ENCODE peak calls at places on chromosomes 4 and X, in seven cellular contexts. S is progenitor cell of endocrine pancreas, M is esophagus squamous epithelium, P is PC-3, J is ovary, F is HFF-Myc, R is tibial nerve. G is an unnamed sample.

GRCh38 chrX:50107470-50107869 is 93.3 kb downstream of the AKAP4 start:
- DNase-seq in S (no peak), M (no peak), P (no peak), J (no peak), F (no peak), R (no peak), G (no peak)

GRCh38 chr4:128831526-128832252 is 22.2 kb downstream of the JADE1 start:
- DNase-seq in S (no peak), M (no peak), P (no peak), J (no peak), F (no peak), R (no peak), G (no peak)

GRCh38 chr4:55255171-55255570 is 90.9 kb upstream of the SRD5A3 start:
- DNase-seq in S (no peak), M (no peak), P (no peak), J (no peak), F (no peak), R (no peak), G (no peak)

GRCh38 chr4:163582688-163583087 is 88.2 kb downstream of the TMA16 start:
- DNase-seq in S (no peak), M (no peak), P (peak; percentile 30), J (no peak), F (no peak), R (no peak), G (no peak)

GRCh38 chr4:111807556-111807955 is 337.7 kb upstream of the FAM241A start:
- DNase-seq in S (no peak), M (no peak), P (no peak), J (no peak), F (no peak), R (no peak), G (no peak)

GRCh38 chr4:6474705-6475457 is 2.5 kb upstream of the PPP2R2C start:
- DNase-seq in S (peak; percentile 6), M (no peak), P (no peak), J (no peak), F (no peak), R (no peak), G (no peak)

GRCh38 chr4:82865592-82865991 is 25.4 kb downstream of the SEC31A start:
- DNase-seq in S (no peak), M (no peak), P (peak; percentile 54), J (no peak), F (peak; percentile 71), R (peak; percentile 34), G (no peak)

GRCh38 chrX:119427024-119427794 is 28.1 kb downstream of the SLC25A43 start:
- DNase-seq in S (no peak), M (no peak), P (peak; percentile 18), J (no peak), F (no peak), R (no peak), G (peak; percentile 35)

GRCh38 chr4:150988238-150988637 is 26.8 kb downstream of the LRBA start:
- DNase-seq in S (no peak), M (no peak), P (no peak), J (no peak), F (no peak), R (no peak), G (no peak)

GRCh38 chr4:178894126-178894525 is 1451.9 kb upstream of the AGA start:
- DNase-seq in S (no peak), M (no peak), P (no peak), J (no peak), F (no peak), R (no peak), G (no peak)

GRCh38 chr4:646460-646859 is 21.1 kb downstream of the PDE6B start:
- DNase-seq in S (no peak), M (no peak), P (no peak), J (no peak), F (no peak), R (no peak), G (no peak)

GRCh38 chr4:13415068-13415785 is 68.9 kb downstream of the RAB28 start:
- DNase-seq in S (no peak), M (no peak), P (no peak), J (no peak), F (no peak), R (no peak), G (no peak)

GRCh38 chr4:164959896-164960295 is 17.6 kb downstream of the TRIM61 start:
- DNase-seq in S (no peak), M (no peak), P (peak; percentile 48), J (no peak), F (no peak), R (no peak), G (no peak)

GRCh38 chr4:55608591-55608990 is 16.5 kb upstream of the PDCL2 start:
- DNase-seq in S (no peak), M (no peak), P (no peak), J (no peak), F (no peak), R (no peak), G (no peak)

GRCh38 chr4:108155373-108155772 is 13.4 kb downstream of the LEF1 start:
- DNase-seq in S (no peak), M (no peak), P (no peak), J (no peak), F (no peak), R (no peak), G (no peak)
- TF ChIP-seq CTCF in S (no peak), M (no peak), P (no peak), J (no peak), F (no peak), R (no peak), G (no peak)

GRCh38 chr4:125317526-125317880 is 2.7 kb downstream of the FAT4 start:
- DNase-seq in S (peak; percentile 12), M (no peak), P (no peak), J (no peak), F (no peak), R (peak; percentile 38), G (peak; percentile 21)

GRCh38 chr4:125314676-125315570 is at the start of gene FAT4:
- DNase-seq in S (peak; percentile 83), M (peak; percentile 61), P (peak; percentile 85), J (peak; percentile 95), F (peak; percentile 87), R (peak; percentile 89), G (peak; percentile 82)

GRCh38 chr4:125316781-125317525 is 2.2 kb downstream of the FAT4 start:
- DNase-seq in S (peak; percentile 14), M (no peak), P (no peak), J (peak; percentile 53), F (no peak), R (peak; percentile 18), G (peak; percentile 14)

GRCh38 chr4:125315571-125316390 is 1.0 kb downstream of the FAT4 start:
- DNase-seq in S (peak; percentile 45), M (no peak), P (peak; percentile 47), J (peak; percentile 71), F (no peak), R (peak; percentile 14), G (peak; percentile 13)

GRCh38 chr4:125316391-125316780 is 1.6 kb downstream of the FAT4 start:
- DNase-seq in S (peak; percentile 9), M (no peak), P (peak; percentile 7), J (no peak), F (no peak), R (peak; percentile 25), G (peak; percentile 15)
- TF ChIP-seq CTCF in S (no peak), M (no peak), P (no peak), J (no peak), F (no peak), R (no peak), G (no peak)

DNA sequence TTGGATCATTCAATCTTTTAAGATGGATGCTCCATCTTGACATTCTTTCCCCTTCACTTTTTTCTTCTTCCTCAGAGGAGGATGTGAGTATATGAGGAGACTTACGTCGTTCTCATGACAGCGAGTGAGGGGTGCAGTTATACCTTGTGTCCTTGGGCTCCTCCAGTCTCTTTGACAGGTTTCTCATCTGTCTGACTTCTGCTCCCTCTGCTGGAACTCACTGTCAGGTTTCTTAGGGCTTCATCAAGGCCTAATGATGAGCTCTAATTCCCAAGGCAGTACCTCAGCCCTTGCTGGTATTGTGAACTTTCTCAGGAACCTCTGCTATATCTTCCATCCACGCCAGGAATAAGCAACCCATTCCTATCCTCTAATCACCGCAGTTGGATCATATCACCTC is 237.8 kb upstream of the ADGRL3 start:
- DNase-seq in S (no peak), M (no peak), P (peak; percentile 26), J (no peak), F (no peak), R (no peak), G (no peak)
- TF ChIP-seq CTCF in S (no peak), M (no peak), P (peak; percentile 39), J (no peak), F (no peak), R (no peak), G (no peak)

DNA sequence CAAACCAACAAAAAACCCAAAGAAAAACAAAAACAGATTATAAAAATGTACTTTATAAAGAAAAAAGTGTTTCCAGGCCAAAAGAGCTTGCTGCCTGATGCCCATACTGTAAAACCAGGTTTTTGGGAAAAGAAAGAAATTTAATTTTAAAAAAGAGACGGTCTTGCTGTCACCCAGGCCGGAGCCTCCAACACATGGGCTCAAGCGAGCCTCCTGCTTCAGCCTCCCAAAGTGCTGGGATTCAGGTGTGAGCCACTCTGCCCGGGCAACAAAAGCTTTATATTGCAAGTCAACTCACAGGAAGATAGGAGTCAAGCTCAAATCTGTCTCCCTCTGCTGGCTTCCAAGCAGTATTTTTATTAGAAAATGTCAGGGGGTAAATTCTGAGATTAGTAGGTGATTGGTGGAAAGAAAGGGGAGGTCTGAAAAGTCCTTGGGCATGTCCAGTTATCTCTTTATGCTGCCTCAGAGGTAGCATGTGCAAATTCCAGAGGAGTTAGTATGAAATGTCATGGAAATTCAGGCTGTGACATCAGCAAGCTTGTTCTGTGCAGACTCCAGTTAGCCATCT is 39.4 kb downstream of the MGST2 start:
- DNase-seq in S (no peak), M (no peak), P (peak; percentile 10), J (no peak), F (no peak), R (no peak), G (no peak)
- TF ChIP-seq CTCF in S (peak; percentile 24), M (no peak), P (peak; percentile 51), J (no peak), F (no peak), R (no peak), G (no peak)

DNA sequence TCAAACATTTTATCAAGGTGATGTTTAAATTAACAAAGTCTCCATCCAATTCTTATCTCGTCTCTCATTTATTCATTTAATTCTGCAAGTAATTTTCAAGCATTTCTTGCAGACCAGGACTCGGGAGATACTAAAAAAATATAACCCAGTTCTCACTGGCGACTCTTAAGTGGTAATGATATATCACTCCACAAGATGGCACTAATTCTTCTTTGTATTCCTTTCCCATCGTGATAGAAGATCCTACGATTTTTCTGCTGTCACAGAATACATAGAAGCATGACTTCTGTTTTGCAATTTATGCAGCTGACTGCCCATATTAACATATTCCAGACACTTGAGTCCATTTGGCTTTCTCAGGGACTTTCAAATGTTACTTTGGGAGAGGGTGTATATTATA is 64.0 kb upstream of the FGF13 start:
- DNase-seq in S (no peak), M (no peak), P (peak; percentile 74), J (no peak), F (no peak), R (no peak), G (no peak)
- TF ChIP-seq CTCF in S (peak; percentile 71), M (no peak), P (peak; percentile 67), J (no peak), F (no peak), R (peak; percentile 45), G (peak; percentile 22)

G was measured in transverse colon.